ENCODE peak calls at places on chromosomes 16 and 17, in nine cellular contexts. R is ovary, Z is stomach, W is prostate gland, N is sigmoid colon, K is transverse colon, Y is A549, F is uterus, E is IMR-90. D is an unnamed sample. For H3K4me1, the result is how much of the 10 kb centered on the place peaks cover.

GRCh38 chr16:10521681-10522274 is 58.6 kb downstream of the EMP2 start:
- DNase-seq in R (no peak), Z (peak), W (peak), N (peak), K (peak), Y (peak), F (peak), E (peak), D (no peak)

GRCh38 chr16:86073763-86074493 is 175.0 kb downstream of the IRF8 start:
- DNase-seq in R (no peak), Z (no peak), W (no peak), N (peak), K (peak), Y (no peak), F (no peak), E (no peak), D (no peak)

GRCh38 chr17:13750783-13751484 is 149.2 kb upstream of the HS3ST3A1 start:
- DNase-seq in R (no peak), Z (no peak), W (no peak), N (no peak), K (no peak), Y (no peak), F (no peak), E (peak), D (no peak)

GRCh38 chr16:57265850-57266530 is 18.5 kb downstream of the PLLP start:
- DNase-seq in R (peak), Z (peak), W (peak), N (no peak), K (peak), Y (no peak), F (no peak), E (no peak), D (no peak)

GRCh38 chr16:53789159-53789558 is 85.2 kb downstream of the FTO start:
- DNase-seq in R (no peak), Z (no peak), W (no peak), N (no peak), K (no peak), Y (no peak), F (no peak), E (peak), D (no peak)

GRCh38 chr16:80710918-80711317 is 93.5 kb downstream of the CDYL2 start:
- DNase-seq in R (no peak), Z (no peak), W (no peak), N (no peak), K (no peak), Y (no peak), F (no peak), E (no peak), D (no peak)

GRCh38 chr16:22694887-22695382 is 119.0 kb upstream of the HS3ST2 start:
- DNase-seq in R (no peak), Z (no peak), W (no peak), N (peak), K (peak), Y (no peak), F (peak), E (peak), D (no peak)

GRCh38 chr16:22370038-22370541 is 4.3 kb downstream of the CDR2 start:
- DNase-seq in R (no peak), Z (no peak), W (no peak), N (no peak), K (no peak), Y (no peak), F (no peak), E (peak), D (no peak)

GRCh38 chr17:67672592-67672991 is 45.1 kb upstream of the NOL11 start:
- DNase-seq in R (no peak), Z (no peak), W (no peak), N (no peak), K (peak), Y (no peak), F (no peak), E (no peak), D (no peak)

GRCh38 chr17:17877548-17878358 is 41.0 kb upstream of the SREBF1 start:
- DNase-seq in R (peak), Z (peak), W (peak), N (peak), K (peak), Y (no peak), F (peak), E (peak), D (peak)

GRCh38 chr17:32546031-32546444 is 59.2 kb downstream of the CDK5R1 start:
- DNase-seq in R (no peak), Z (no peak), W (no peak), N (no peak), K (no peak), Y (no peak), F (no peak), E (no peak), D (no peak)

GRCh38 chr17:41836550-41837196 is 641 bp upstream of the NT5C3B start:
- DNase-seq in R (no peak), Z (no peak), W (no peak), N (no peak), K (no peak), Y (no peak), F (no peak), E (no peak), D (no peak)

GRCh38 chr16:60419859-60420258 is 1616.4 kb downstream of the CDH8 start:
- DNase-seq in R (no peak), Z (no peak), W (no peak), N (no peak), K (no peak), Y (no peak), F (no peak), E (no peak), D (no peak)

GRCh38 chr16:11683140-11683539 is 14.9 kb downstream of the SNN start:
- DNase-seq in R (no peak), Z (no peak), W (no peak), N (peak), K (no peak), Y (no peak), F (no peak), E (no peak), D (no peak)

GRCh38 chr16:66490774-66491715 is 58.9 kb downstream of the TK2 start:
- DNase-seq in R (no peak), Z (peak), W (no peak), N (peak), K (no peak), Y (no peak), F (no peak), E (no peak), D (no peak)

GRCh38 chr16:51302042-51302441 is 151.0 kb upstream of the SALL1 start:
- DNase-seq in R (no peak), Z (no peak), W (no peak), N (no peak), K (no peak), Y (no peak), F (no peak), E (no peak), D (no peak)

GRCh38 chr17:36183001-36183810 is 6.8 kb upstream of the TBC1D3B start:
- DNase-seq in R (peak), Z (peak), W (peak), N (peak), K (peak), Y (peak), F (peak), E (peak), D (no peak)

GRCh38 chr16:84040823-84041391 is 1.7 kb downstream of the SLC38A8 start:
- DNase-seq in R (no peak), Z (no peak), W (no peak), N (no peak), K (no peak), Y (no peak), F (no peak), E (peak), D (no peak)

GRCh38 chr16:12398736-12399047 is 405.0 kb downstream of the CPPED1 start:
- DNase-seq in R (no peak), Z (no peak), W (no peak), N (no peak), K (no peak), Y (no peak), F (no peak), E (no peak), D (no peak)

GRCh38 chr16:19419691-19420060 is 2.0 kb downstream of the TMC5 start:
- DNase-seq in R (no peak), Z (peak), W (no peak), N (no peak), K (no peak), Y (peak), F (no peak), E (peak), D (no peak)

GRCh38 chr16:86566601-86566965 is at the start of gene FOXC2:
- DNase-seq in R (peak), Z (peak), W (peak), N (peak), K (peak), Y (peak), F (peak), E (peak), D (no peak)

GRCh38 chr16:1456951-1457350 is 12.6 kb upstream of the CCDC154 start:
- DNase-seq in R (no peak), Z (no peak), W (no peak), N (no peak), K (no peak), Y (no peak), F (no peak), E (no peak), D (no peak)

GRCh38 chr17:67248291-67248690 is 3.3 kb upstream of the HELZ start:
- DNase-seq in R (no peak), Z (no peak), W (no peak), N (no peak), K (no peak), Y (no peak), F (no peak), E (no peak), D (no peak)

GRCh38 chr17:1390422-1391367 is 9.3 kb downstream of the YWHAE start:
- DNase-seq in R (no peak), Z (no peak), W (no peak), N (no peak), K (no peak), Y (no peak), F (peak), E (peak), D (no peak)

GRCh38 chr17:80474933-80475915 is 1.2 kb downstream of the NPTX1 start:
- DNase-seq in R (no peak), Z (no peak), W (no peak), N (no peak), K (no peak), Y (no peak), F (no peak), E (no peak), D (no peak)

GRCh38 chr17:64505320-64506200 is 529 bp downstream of the DDX5 start:
- DNase-seq in R (peak), Z (peak), W (peak), N (peak), K (peak), Y (peak), F (peak), E (peak), D (peak)

GRCh38 chr16:81837312-81837748 is 58.2 kb downstream of the PLCG2 start:
- DNase-seq in R (no peak), Z (no peak), W (no peak), N (peak), K (no peak), Y (no peak), F (no peak), E (no peak), D (no peak)
- H3K27ac ChIP-seq in R (no peak), Z (no peak), W (no peak), N (no peak), K (peak), Y (no peak), F (no peak), E (no peak), D (no peak)

GRCh38 chr17:76076100-76076764 is 1.7 kb downstream of the GALR2 start:
- DNase-seq in R (no peak), Z (no peak), W (no peak), N (no peak), K (no peak), Y (no peak), F (no peak), E (no peak), D (no peak)

GRCh38 chr17:76071497-76072148 is 694 bp downstream of the SRP68 start:
- DNase-seq in R (no peak), Z (no peak), W (no peak), N (no peak), K (no peak), Y (no peak), F (no peak), E (no peak), D (no peak)

GRCh38 chr17:76075364-76076099 is 951 bp downstream of the GALR2 start:
- DNase-seq in R (no peak), Z (no peak), W (no peak), N (no peak), K (no peak), Y (peak), F (peak), E (no peak), D (no peak)

GRCh38 chr17:76074390-76075363 is at the start of gene GALR2:
- DNase-seq in R (no peak), Z (no peak), W (no peak), N (no peak), K (no peak), Y (peak), F (no peak), E (no peak), D (no peak)

DNA sequence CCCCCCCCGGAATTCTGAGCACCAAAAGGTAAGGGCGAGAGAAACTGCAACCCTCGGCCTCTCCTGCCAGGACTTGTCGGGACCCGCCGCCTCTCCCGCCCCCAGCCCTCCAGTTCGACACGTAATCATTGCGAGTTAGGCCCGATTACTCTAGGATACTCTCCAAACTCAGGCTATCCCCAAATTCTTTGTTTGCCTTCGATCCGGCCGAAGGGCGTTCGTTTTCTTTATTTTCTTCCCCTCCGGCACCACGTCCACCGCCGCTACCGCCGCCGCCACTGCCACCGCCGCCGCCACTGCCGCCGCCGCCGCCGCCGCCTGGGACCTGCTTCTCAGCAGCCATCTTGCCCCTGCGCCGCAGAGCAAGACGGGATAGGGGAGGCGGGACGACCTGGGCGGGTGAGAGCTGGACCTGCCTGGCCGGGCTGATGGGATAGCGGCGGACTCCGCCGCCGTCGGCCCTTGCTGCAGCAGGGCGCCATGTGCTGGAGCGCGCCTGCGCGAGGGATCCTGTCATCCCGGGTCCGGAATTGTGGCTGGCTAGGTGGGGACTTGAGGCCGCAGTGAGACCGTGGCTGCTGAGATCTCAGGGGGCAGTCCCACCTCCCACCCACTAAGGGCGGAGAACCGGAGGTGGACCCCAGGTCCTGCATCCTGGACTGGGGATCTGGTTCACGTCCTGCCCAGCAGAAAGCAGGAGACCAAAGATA is at the start of gene SRP68:
- DNase-seq in R (peak), Z (peak), W (peak), N (peak), K (peak), Y (peak), F (peak), E (peak), D (peak)
- TF ChIP-seq POLR2A in R (peak), Z (no peak), W (peak), N (peak), K (peak), Y (peak), F (peak), E (peak), D (peak)

GRCh38 chr17:46158323-46159296 is 34.6 kb downstream of the KANSL1 start:
- DNase-seq in R (no peak), Z (no peak), W (no peak), N (no peak), K (no peak), Y (no peak), F (no peak), E (no peak), D (no peak)

GRCh38 chr17:46162871-46163270 is 30.4 kb downstream of the KANSL1 start:
- DNase-seq in R (no peak), Z (no peak), W (no peak), N (no peak), K (no peak), Y (no peak), F (no peak), E (no peak), D (no peak)

GRCh38 chr17:46157443-46158107 is 35.7 kb downstream of the KANSL1 start:
- DNase-seq in R (no peak), Z (no peak), W (no peak), N (no peak), K (no peak), Y (no peak), F (no peak), E (peak), D (no peak)

GRCh38 chr17:46160169-46160568 is 33.1 kb downstream of the KANSL1 start:
- DNase-seq in R (no peak), Z (no peak), W (no peak), N (no peak), K (no peak), Y (no peak), F (no peak), E (no peak), D (no peak)

GRCh38 chr17:46159686-46160085 is 33.5 kb downstream of the KANSL1 start:
- DNase-seq in R (no peak), Z (no peak), W (no peak), N (no peak), K (no peak), Y (no peak), F (no peak), E (peak), D (no peak)
- H3K4me1 ChIP-seq in R (under half), Z (half or more), W (under half), N (half or more), K (half or more), Y (half or more), F (under half), E (under half), D (under half)

GRCh38 chr16:88744520-88744835 is 38.2 kb downstream of the CTU2 start:
- DNase-seq in R (no peak), Z (no peak), W (no peak), N (no peak), K (no peak), Y (no peak), F (no peak), E (no peak), D (no peak)

GRCh38 chr16:88747588-88748301 is 37.3 kb downstream of the PIEZO1 start:
- DNase-seq in R (no peak), Z (peak), W (no peak), N (no peak), K (peak), Y (peak), F (no peak), E (no peak), D (no peak)

GRCh38 chr16:88748364-88748763 is 36.7 kb downstream of the PIEZO1 start:
- DNase-seq in R (no peak), Z (no peak), W (no peak), N (no peak), K (no peak), Y (no peak), F (no peak), E (no peak), D (no peak)

GRCh38 chr16:88744839-88745521 is 38.7 kb downstream of the CTU2 start:
- DNase-seq in R (no peak), Z (no peak), W (no peak), N (no peak), K (no peak), Y (no peak), F (no peak), E (no peak), D (no peak)

DNA sequence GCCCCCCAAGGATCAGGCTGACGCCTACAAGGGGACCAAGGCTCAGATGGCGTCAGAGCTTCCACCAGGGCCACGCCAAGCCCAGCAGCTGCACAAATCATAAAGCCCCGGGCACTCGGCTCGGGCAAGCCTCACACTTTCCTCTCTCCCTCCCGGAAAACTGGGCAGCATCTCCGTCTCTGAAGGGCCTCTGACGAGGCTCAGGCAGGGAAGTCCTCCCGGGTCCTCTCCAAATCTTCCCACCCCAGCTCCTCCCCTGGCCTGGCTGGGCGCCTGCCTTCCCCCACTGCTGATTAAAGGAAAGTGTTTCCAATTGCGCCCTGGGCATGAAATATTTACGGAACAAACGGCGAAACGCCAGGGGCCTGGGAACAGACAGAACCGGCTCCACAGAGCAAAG is 38.5 kb downstream of the PIEZO1 start:
- DNase-seq in R (peak), Z (no peak), W (no peak), N (peak), K (peak), Y (no peak), F (peak), E (no peak), D (no peak)
- H3K27ac ChIP-seq in R (peak), Z (peak), W (peak), N (peak), K (peak), Y (no peak), F (peak), E (no peak), D (peak)

GRCh38 chr17:74379495-74380085 is 12.3 kb downstream of the GPR142 start:
- DNase-seq in R (peak), Z (peak), W (peak), N (peak), K (peak), Y (peak), F (peak), E (peak), D (peak)
- TF ChIP-seq POLR2A in R (peak), Z (no peak), W (no peak), N (no peak), K (no peak), Y (no peak), F (no peak), E (no peak), D (no peak)

GRCh38 chr16:30604316-30604947 is 5.8 kb downstream of the ZNF689 start:
- DNase-seq in R (no peak), Z (no peak), W (no peak), N (no peak), K (no peak), Y (no peak), F (no peak), E (no peak), D (no peak)
- H3K4me1 ChIP-seq in R (under half), Z (under half), W (under half), N (under half), K (under half), Y (under half), F (under half), E (under half), D (under half)

D was measured in esophagus squamous epithelium.